ENCODE peak calls at places on chromosomes 4 and X, in ten cellular contexts. V, X, A, G, P, L, Y, T, D and N are unnamed samples.

GRCh38 chr4:70722199-70722791 is 531 bp downstream of the RUFY3 start:
- DNase-seq in Y (no peak), V (no peak), T (no peak), P (no peak), X (no peak), D (no peak), L (no peak), A (peak; percentile 86), G (no peak), N (no peak)

GRCh38 chrX:20066968-20067708 is 49.6 kb downstream of the MAP7D2 start:
- DNase-seq in P (no peak), G (no peak), L (peak; percentile 67), V (no peak), A (peak; percentile 43), T (no peak), D (peak; percentile 10), X (no peak), Y (peak; percentile 43), N (no peak)

GRCh38 chr4:94934864-94935263 is 177.1 kb downstream of the BMPR1B start:
- DNase-seq in T (no peak), X (no peak), G (no peak), D (no peak), V (no peak), L (no peak), P (no peak), A (peak; percentile 26), Y (no peak), N (no peak)

GRCh38 chr4:186621959-186622553 is 66.7 kb upstream of the MTNR1A start:
- DNase-seq in Y (no peak), D (no peak), V (no peak), T (peak; percentile 89), X (no peak), G (no peak), P (no peak), A (peak; percentile 95), L (no peak), N (no peak)

GRCh38 chrX:20585782-20586181 is 319.1 kb upstream of the RPS6KA3 start:
- DNase-seq in Y (no peak), G (no peak), X (no peak), V (no peak), D (no peak), T (no peak), A (peak; percentile 4), P (no peak), L (no peak), N (no peak)

GRCh38 chrX:120549483-120550452 is 11.0 kb downstream of the CUL4B start:
- DNase-seq in X (no peak), L (no peak), D (no peak), A (peak; percentile 98), T (peak; percentile 62), P (no peak), V (no peak), Y (no peak), G (no peak), N (no peak)

GRCh38 chrX:108468486-108468885 is 28.8 kb downstream of the COL4A5 start:
- DNase-seq in A (peak; percentile 81), G (no peak), Y (no peak), T (no peak), P (no peak), L (no peak), X (no peak), V (no peak), D (no peak), N (no peak)

GRCh38 chr4:107778784-107779530 is 45.8 kb upstream of the SGMS2 start:
- DNase-seq in X (no peak), G (no peak), A (no peak), L (no peak), V (no peak), D (no peak), P (no peak), T (no peak), Y (no peak), N (no peak)

GRCh38 chrX:17944833-17945497 is 83.9 kb upstream of the RAI2 start:
- DNase-seq in G (no peak), T (no peak), V (no peak), L (peak; percentile 32), A (no peak), P (no peak), D (no peak), X (no peak), Y (peak; percentile 3), N (no peak)

GRCh38 chr4:69750346-69750745 is 10.1 kb downstream of the SULT1B1 start:
- DNase-seq in P (no peak), A (peak; percentile 9), Y (no peak), G (no peak), T (no peak), D (no peak), X (no peak), V (no peak), L (no peak), N (no peak)

GRCh38 chr4:110020139-110020538 is 107.5 kb downstream of the EGF start:
- DNase-seq in X (no peak), V (no peak), Y (no peak), D (no peak), T (no peak), G (no peak), L (no peak), P (no peak), A (peak; percentile 51), N (no peak)

GRCh38 chr4:156293657-156294297 is 340.1 kb upstream of the CTSO start:
- DNase-seq in P (no peak), X (no peak), A (peak; percentile 90), D (no peak), Y (no peak), L (no peak), G (no peak), T (no peak), V (no peak), N (no peak)

GRCh38 chr4:181964731-181965130 is 278.5 kb upstream of the TENM3 start:
- DNase-seq in P (no peak), D (no peak), L (no peak), V (no peak), A (no peak), X (no peak), Y (no peak), G (no peak), T (no peak), N (no peak)

GRCh38 chr4:67751260-67751659 is 2.9 kb downstream of the GNRHR start:
- DNase-seq in P (no peak), D (no peak), T (no peak), G (no peak), A (peak; percentile 12), X (no peak), V (no peak), Y (no peak), L (no peak), N (no peak)

DNA sequence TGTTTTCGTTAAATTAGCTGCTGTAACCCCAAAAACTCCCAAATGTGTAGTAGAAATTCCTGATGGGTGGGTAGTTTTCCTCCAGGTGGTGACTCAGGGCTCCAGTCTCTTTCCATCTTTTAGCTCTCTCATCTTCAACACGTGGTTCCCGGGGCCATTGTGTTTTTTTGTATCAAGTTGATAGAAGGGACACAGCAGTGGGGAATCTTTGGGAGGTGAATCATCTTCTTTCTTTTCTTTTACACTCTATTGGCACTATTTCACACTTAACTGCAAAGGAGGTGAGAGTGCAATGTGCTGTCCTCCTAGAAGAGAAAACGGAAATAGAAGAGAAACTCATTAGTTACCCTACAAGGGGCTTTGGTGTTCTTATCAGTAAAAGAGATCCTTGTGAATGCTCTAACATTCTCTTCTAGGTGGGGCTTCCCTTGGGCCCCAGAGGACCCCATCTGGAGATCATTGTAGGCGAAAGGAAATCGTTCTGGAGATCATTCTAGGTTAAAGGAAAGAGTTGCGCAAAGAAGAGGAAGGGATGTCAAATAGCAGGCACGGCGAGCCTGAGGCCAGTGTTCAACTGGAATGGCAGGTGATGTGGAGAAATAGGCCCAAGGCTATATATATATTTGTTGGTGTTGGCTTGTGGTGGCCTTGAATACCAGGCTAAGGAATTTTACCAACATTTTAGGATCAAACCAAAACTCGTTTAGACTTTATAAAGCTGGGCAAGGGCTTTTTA is 68.2 kb upstream of the ACSL1 start:
- DNase-seq in A (no peak), D (no peak), G (no peak), P (no peak), V (no peak), T (no peak), X (no peak), L (no peak), Y (no peak), N (no peak)
- H3K27ac ChIP-seq in A (no peak overlapping the region), D (no peak overlapping the region), G (no peak overlapping the region), P (no peak overlapping the region), V (no peak overlapping the region), T (no peak overlapping the region), X (no peak overlapping the region), L (no peak overlapping the region), Y (no peak overlapping the region), N (no peak overlapping the region)

GRCh38 chr4:85812776-85813175 is 337.8 kb downstream of the ARHGAP24 start:
- DNase-seq in A (peak; percentile 46), G (no peak), L (no peak), X (no peak), Y (no peak), D (no peak), V (no peak), P (no peak), T (no peak), N (no peak)
- H3K27ac ChIP-seq in A (no peak overlapping the region), G (no peak overlapping the region), L (no peak overlapping the region), X (no peak overlapping the region), Y (no peak overlapping the region), D (no peak overlapping the region), V (no peak overlapping the region), P (peak overlapping the region; percentile 55), T (no peak overlapping the region), N (no peak overlapping the region)

GRCh38 chr4:81743731-81744465 is 272.2 kb upstream of the RASGEF1B start:
- DNase-seq in V (no peak), P (no peak), Y (no peak), A (no peak), D (no peak), G (no peak), X (no peak), L (no peak), T (no peak), N (no peak)

GRCh38 chr4:81740492-81740891 is 268.8 kb upstream of the RASGEF1B start:
- DNase-seq in V (no peak), A (no peak), X (no peak), Y (no peak), G (no peak), L (no peak), T (no peak), P (no peak), D (no peak), N (no peak)

GRCh38 chr4:81747242-81747930 is 275.7 kb upstream of the RASGEF1B start:
- DNase-seq in V (no peak), T (no peak), L (no peak), A (no peak), G (no peak), X (no peak), D (no peak), P (no peak), Y (peak; percentile 42), N (no peak)

GRCh38 chr4:81745076-81745475 is 273.4 kb upstream of the RASGEF1B start:
- DNase-seq in L (no peak), Y (peak; percentile 15), G (no peak), X (no peak), V (no peak), A (no peak), T (no peak), P (no peak), D (no peak), N (no peak)

GRCh38 chr4:81746071-81746470 is 274.4 kb upstream of the RASGEF1B start:
- DNase-seq in V (no peak), D (no peak), P (no peak), X (no peak), A (no peak), G (no peak), T (no peak), L (no peak), Y (no peak), N (no peak)
- H3K27ac ChIP-seq in V (no peak overlapping the region), D (no peak overlapping the region), P (no peak overlapping the region), X (no peak overlapping the region), A (no peak overlapping the region), G (no peak overlapping the region), T (no peak overlapping the region), L (no peak overlapping the region), Y (no peak overlapping the region), N (no peak overlapping the region)

GRCh38 chrX:72083291-72083690 is 48.4 kb downstream of the RTL5 start:
- DNase-seq in D (no peak), G (no peak), P (no peak), Y (no peak), X (no peak), V (no peak), L (no peak), A (no peak), T (no peak), N (no peak)
- H3K27ac ChIP-seq in D (no peak overlapping the region), G (no peak overlapping the region), P (no peak overlapping the region), Y (no peak overlapping the region), X (no peak overlapping the region), V (no peak overlapping the region), L (no peak overlapping the region), A (no peak overlapping the region), T (no peak overlapping the region), N (no peak overlapping the region)